ENCODE peak calls at places on chromosomes 7 and 10, in seven cellular contexts. One of them, this sample, is unnamed.

GRCh38 chr7:82697897-82698296 is 254.3 kb upstream of the CACNA2D1 start:
- DNase-seq in prostate gland: no peak
- DNase-seq in colonic mucosa: no peak
- DNase-seq in tibial nerve: no peak
- DNase-seq in left ventricle myocardium inferior: no peak
- DNase-seq in esophagus muscularis mucosa: no peak
- DNase-seq in small intestine: no peak
- DNase-seq in this sample: no peak

GRCh38 chr10:75512534-75512933 is 81.1 kb downstream of the LRMDA start:
- DNase-seq in left ventricle myocardium inferior: no peak
- DNase-seq in esophagus muscularis mucosa: no peak
- DNase-seq in colonic mucosa: peak; percentile 29
- DNase-seq in prostate gland: peak; percentile 88
- DNase-seq in small intestine: no peak
- DNase-seq in tibial nerve: no peak
- DNase-seq in this sample: no peak

GRCh38 chr10:75355706-75356105 is 45.9 kb downstream of the ZNF503 start:
- DNase-seq in colonic mucosa: no peak
- DNase-seq in left ventricle myocardium inferior: no peak
- DNase-seq in tibial nerve: no peak
- DNase-seq in esophagus muscularis mucosa: no peak
- DNase-seq in prostate gland: no peak
- DNase-seq in small intestine: no peak
- DNase-seq in this sample: no peak

GRCh38 chr10:79390551-79391229 is 43.4 kb downstream of the PPIF start:
- DNase-seq in prostate gland: no peak
- DNase-seq in esophagus muscularis mucosa: no peak
- DNase-seq in colonic mucosa: peak; percentile 21
- DNase-seq in left ventricle myocardium inferior: peak; percentile 19
- DNase-seq in small intestine: no peak
- DNase-seq in tibial nerve: no peak
- DNase-seq in this sample: peak; percentile 75

GRCh38 chr7:123602648-123603047 is 1.0 kb downstream of the ASB15 start:
- DNase-seq in small intestine: no peak
- DNase-seq in prostate gland: no peak
- DNase-seq in left ventricle myocardium inferior: no peak
- DNase-seq in esophagus muscularis mucosa: no peak
- DNase-seq in colonic mucosa: no peak
- DNase-seq in tibial nerve: no peak
- DNase-seq in this sample: no peak

GRCh38 chr10:6953131-6953834 is 373.2 kb upstream of the PRKCQ start:
- DNase-seq in left ventricle myocardium inferior: peak; percentile 29
- DNase-seq in esophagus muscularis mucosa: peak; percentile 95
- DNase-seq in prostate gland: no peak
- DNase-seq in small intestine: no peak
- DNase-seq in tibial nerve: peak; percentile 33
- DNase-seq in colonic mucosa: no peak
- DNase-seq in this sample: no peak

GRCh38 chr10:78516236-78516635 is 482.6 kb downstream of the RPS24 start:
- DNase-seq in small intestine: no peak
- DNase-seq in colonic mucosa: peak; percentile 11
- DNase-seq in esophagus muscularis mucosa: no peak
- DNase-seq in left ventricle myocardium inferior: no peak
- DNase-seq in tibial nerve: no peak
- DNase-seq in prostate gland: no peak
- DNase-seq in this sample: no peak

GRCh38 chr10:125812128-125812527 is 10.9 kb downstream of the UROS start:
- DNase-seq in small intestine: no peak
- DNase-seq in esophagus muscularis mucosa: no peak
- DNase-seq in prostate gland: no peak
- DNase-seq in tibial nerve: no peak
- DNase-seq in left ventricle myocardium inferior: no peak
- DNase-seq in colonic mucosa: no peak
- DNase-seq in this sample: no peak

GRCh38 chr7:104661575-104661974 is 333.2 kb downstream of the LHFPL3 start:
- DNase-seq in left ventricle myocardium inferior: no peak
- DNase-seq in prostate gland: no peak
- DNase-seq in small intestine: no peak
- DNase-seq in tibial nerve: no peak
- DNase-seq in esophagus muscularis mucosa: no peak
- DNase-seq in colonic mucosa: no peak
- DNase-seq in this sample: no peak

GRCh38 chr10:84397735-84398144 is 69.4 kb downstream of the CCSER2 start:
- DNase-seq in prostate gland: no peak
- DNase-seq in tibial nerve: no peak
- DNase-seq in esophagus muscularis mucosa: no peak
- DNase-seq in small intestine: no peak
- DNase-seq in left ventricle myocardium inferior: no peak
- DNase-seq in colonic mucosa: no peak
- DNase-seq in this sample: no peak

GRCh38 chr7:133358728-133359127 is 105.8 kb downstream of the EXOC4 start:
- DNase-seq in left ventricle myocardium inferior: no peak
- DNase-seq in prostate gland: no peak
- DNase-seq in esophagus muscularis mucosa: no peak
- DNase-seq in small intestine: no peak
- DNase-seq in tibial nerve: no peak
- DNase-seq in colonic mucosa: no peak
- DNase-seq in this sample: no peak

GRCh38 chr10:98460837-98461499 is 14.2 kb upstream of the HPS1 start:
- DNase-seq in left ventricle myocardium inferior: no peak
- DNase-seq in small intestine: peak; percentile 94
- DNase-seq in esophagus muscularis mucosa: peak; percentile 90
- DNase-seq in colonic mucosa: peak; percentile 63
- DNase-seq in prostate gland: no peak
- DNase-seq in tibial nerve: peak; percentile 25
- DNase-seq in this sample: no peak

GRCh38 chr10:92880912-92881311 is 32.6 kb downstream of the EXOC6 start:
- DNase-seq in prostate gland: no peak
- DNase-seq in colonic mucosa: no peak
- DNase-seq in tibial nerve: no peak
- DNase-seq in small intestine: no peak
- DNase-seq in left ventricle myocardium inferior: no peak
- DNase-seq in esophagus muscularis mucosa: no peak
- DNase-seq in this sample: no peak

GRCh38 chr10:109701583-109702215 is 221.6 kb downstream of the XPNPEP1 start:
- DNase-seq in colonic mucosa: peak; percentile 67
- DNase-seq in small intestine: no peak
- DNase-seq in esophagus muscularis mucosa: no peak
- DNase-seq in tibial nerve: no peak
- DNase-seq in prostate gland: no peak
- DNase-seq in left ventricle myocardium inferior: no peak
- DNase-seq in this sample: no peak

GRCh38 chr7:73828107-73828803 is 2.5 kb upstream of the CLDN4 start:
- DNase-seq in small intestine: peak; percentile 99
- DNase-seq in prostate gland: peak; percentile 72
- DNase-seq in tibial nerve: no peak
- DNase-seq in colonic mucosa: peak; percentile 93
- DNase-seq in esophagus muscularis mucosa: no peak
- DNase-seq in left ventricle myocardium inferior: no peak
- DNase-seq in this sample: no peak

GRCh38 chr10:101329341-101330032 is 24.5 kb upstream of the BTRC start:
- DNase-seq in colonic mucosa: no peak
- DNase-seq in tibial nerve: no peak
- DNase-seq in prostate gland: no peak
- DNase-seq in left ventricle myocardium inferior: no peak
- DNase-seq in small intestine: no peak
- DNase-seq in esophagus muscularis mucosa: no peak
- DNase-seq in this sample: no peak

GRCh38 chr10:38093816-38094157 is 350 bp upstream of the ZNF37A start:
- DNase-seq in esophagus muscularis mucosa: no peak
- DNase-seq in tibial nerve: no peak
- DNase-seq in left ventricle myocardium inferior: no peak
- DNase-seq in prostate gland: no peak
- DNase-seq in small intestine: no peak
- DNase-seq in colonic mucosa: no peak
- DNase-seq in this sample: no peak

GRCh38 chr7:81170291-81170690 is 251.4 kb upstream of the SEMA3C start:
- DNase-seq in colonic mucosa: no peak
- DNase-seq in esophagus muscularis mucosa: no peak
- DNase-seq in prostate gland: no peak
- DNase-seq in tibial nerve: no peak
- DNase-seq in left ventricle myocardium inferior: no peak
- DNase-seq in small intestine: no peak
- DNase-seq in this sample: no peak

GRCh38 chr10:99859585-99859984 is 77.1 kb downstream of the ABCC2 start:
- DNase-seq in esophagus muscularis mucosa: no peak
- DNase-seq in left ventricle myocardium inferior: no peak
- DNase-seq in small intestine: no peak
- DNase-seq in colonic mucosa: no peak
- DNase-seq in tibial nerve: no peak
- DNase-seq in prostate gland: no peak
- DNase-seq in this sample: no peak

GRCh38 chr7:148110097-148110868 is 480.3 kb upstream of the C7orf33 start:
- DNase-seq in tibial nerve: no peak
- DNase-seq in small intestine: peak; percentile 4
- DNase-seq in left ventricle myocardium inferior: no peak
- DNase-seq in prostate gland: no peak
- DNase-seq in esophagus muscularis mucosa: no peak
- DNase-seq in colonic mucosa: no peak
- DNase-seq in this sample: no peak

GRCh38 chr7:36186359-36186758 is 33.3 kb downstream of the EEPD1 start:
- DNase-seq in prostate gland: no peak
- DNase-seq in colonic mucosa: no peak
- DNase-seq in tibial nerve: no peak
- DNase-seq in left ventricle myocardium inferior: no peak
- DNase-seq in esophagus muscularis mucosa: no peak
- DNase-seq in small intestine: no peak
- DNase-seq in this sample: no peak

GRCh38 chr10:11715815-11716494 is 26.2 kb upstream of the ECHDC3 start:
- DNase-seq in left ventricle myocardium inferior: no peak
- DNase-seq in colonic mucosa: peak; percentile 73
- DNase-seq in tibial nerve: no peak
- DNase-seq in esophagus muscularis mucosa: no peak
- DNase-seq in prostate gland: peak; percentile 74
- DNase-seq in small intestine: peak; percentile 79
- DNase-seq in this sample: peak; percentile 58

GRCh38 chr10:33279276-33279675 is 55.2 kb downstream of the NRP1 start:
- DNase-seq in small intestine: no peak
- DNase-seq in esophagus muscularis mucosa: no peak
- DNase-seq in prostate gland: no peak
- DNase-seq in left ventricle myocardium inferior: no peak
- DNase-seq in tibial nerve: no peak
- DNase-seq in colonic mucosa: no peak
- DNase-seq in this sample: no peak

GRCh38 chr7:4882169-4882741 is 1.3 kb downstream of the RADIL start:
- DNase-seq in prostate gland: peak; percentile 13
- DNase-seq in tibial nerve: peak; percentile 82
- DNase-seq in small intestine: no peak
- DNase-seq in colonic mucosa: peak; percentile 30
- DNase-seq in esophagus muscularis mucosa: peak; percentile 93
- DNase-seq in left ventricle myocardium inferior: peak; percentile 72
- DNase-seq in this sample: peak; percentile 83
- H3K27ac ChIP-seq in prostate gland: peak overlapping the region; percentile 57
- H3K27ac ChIP-seq in tibial nerve: peak overlapping the region; percentile 90
- H3K27ac ChIP-seq in small intestine: peak overlapping the region; percentile 78
- H3K27ac ChIP-seq in colonic mucosa: peak overlapping the region; percentile 2
- H3K27ac ChIP-seq in esophagus muscularis mucosa: peak overlapping the region; percentile 79
- H3K27ac ChIP-seq in left ventricle myocardium inferior: peak overlapping the region; percentile 86
- H3K27ac ChIP-seq in this sample: peak overlapping the region; percentile 29

DNA sequence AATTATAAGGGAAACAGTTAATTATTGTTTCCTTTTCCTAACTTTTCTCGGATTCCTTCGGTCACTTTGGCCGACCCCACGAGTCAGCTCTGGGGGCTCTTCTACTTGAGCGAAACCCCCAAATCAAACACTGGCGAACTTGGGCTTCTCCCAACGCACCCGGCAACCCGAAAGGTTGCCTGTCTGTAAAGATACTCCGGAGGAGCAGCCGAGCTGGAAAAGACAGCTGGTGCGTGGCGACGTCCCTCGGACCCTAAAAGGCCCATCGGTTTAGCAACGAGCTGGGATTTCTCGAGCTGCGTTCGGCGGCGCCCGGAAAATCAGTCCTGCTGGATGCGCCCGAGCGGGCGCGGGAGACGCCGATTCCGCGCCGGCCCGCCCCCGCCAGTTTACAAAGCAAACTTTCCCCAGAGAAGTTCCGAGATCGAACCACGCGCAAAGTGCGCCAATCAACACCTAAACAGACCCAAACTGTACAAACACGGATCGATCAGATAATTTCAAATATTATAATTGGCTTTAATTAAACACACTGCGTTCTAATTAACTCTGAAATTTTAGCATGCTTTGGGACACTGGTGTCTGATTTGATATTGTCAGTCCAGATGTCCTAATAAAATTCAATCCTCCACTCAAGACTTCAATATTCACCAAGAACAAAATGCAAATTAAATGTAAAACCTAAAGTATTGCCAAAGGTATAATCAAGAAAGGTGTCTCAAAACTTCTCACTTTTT is 5.6 kb upstream of the EBF3 start:
- DNase-seq in tibial nerve: no peak
- DNase-seq in esophagus muscularis mucosa: no peak
- DNase-seq in colonic mucosa: no peak
- DNase-seq in left ventricle myocardium inferior: no peak
- DNase-seq in small intestine: no peak
- DNase-seq in prostate gland: no peak
- DNase-seq in this sample: no peak
- H3K4me3 ChIP-seq in tibial nerve: no peak overlapping the region
- H3K4me3 ChIP-seq in esophagus muscularis mucosa: peak overlapping the region; percentile 28
- H3K4me3 ChIP-seq in colonic mucosa: no peak overlapping the region
- H3K4me3 ChIP-seq in left ventricle myocardium inferior: peak overlapping the region; percentile 69
- H3K4me3 ChIP-seq in small intestine: no peak overlapping the region
- H3K4me3 ChIP-seq in prostate gland: no peak overlapping the region
- H3K4me3 ChIP-seq in this sample: no peak overlapping the region

GRCh38 chr7:116805100-116805544 is 57.3 kb upstream of the CAPZA2 start:
- DNase-seq in left ventricle myocardium inferior: no peak
- DNase-seq in tibial nerve: peak; percentile 50
- DNase-seq in esophagus muscularis mucosa: no peak
- DNase-seq in colonic mucosa: no peak
- DNase-seq in small intestine: peak; percentile 59
- DNase-seq in prostate gland: no peak
- DNase-seq in this sample: no peak

GRCh38 chr7:116804459-116804858 is 57.9 kb upstream of the CAPZA2 start:
- DNase-seq in prostate gland: no peak
- DNase-seq in colonic mucosa: no peak
- DNase-seq in small intestine: peak; percentile 86
- DNase-seq in tibial nerve: no peak
- DNase-seq in esophagus muscularis mucosa: no peak
- DNase-seq in left ventricle myocardium inferior: no peak
- DNase-seq in this sample: no peak

GRCh38 chr7:116809636-116810266 is 52.6 kb upstream of the CAPZA2 start:
- DNase-seq in prostate gland: peak; percentile 54
- DNase-seq in small intestine: peak; percentile 94
- DNase-seq in left ventricle myocardium inferior: no peak
- DNase-seq in esophagus muscularis mucosa: no peak
- DNase-seq in colonic mucosa: peak; percentile 66
- DNase-seq in tibial nerve: peak; percentile 69
- DNase-seq in this sample: no peak

GRCh38 chr7:116806046-116806944 is 56.1 kb upstream of the CAPZA2 start:
- DNase-seq in tibial nerve: no peak
- DNase-seq in small intestine: no peak
- DNase-seq in prostate gland: no peak
- DNase-seq in left ventricle myocardium inferior: no peak
- DNase-seq in esophagus muscularis mucosa: peak; percentile 60
- DNase-seq in colonic mucosa: no peak
- DNase-seq in this sample: no peak

GRCh38 chr7:116807011-116807560 is 55.3 kb upstream of the CAPZA2 start:
- DNase-seq in colonic mucosa: no peak
- DNase-seq in left ventricle myocardium inferior: no peak
- DNase-seq in esophagus muscularis mucosa: no peak
- DNase-seq in prostate gland: no peak
- DNase-seq in small intestine: no peak
- DNase-seq in tibial nerve: no peak
- DNase-seq in this sample: no peak
- H3K4me1 ChIP-seq in colonic mucosa: peaks cover 10% of the 10 kb centered on the region
- H3K4me1 ChIP-seq in left ventricle myocardium inferior: peaks cover 12% of the 10 kb centered on the region
- H3K4me1 ChIP-seq in esophagus muscularis mucosa: peaks cover 31% of the 10 kb centered on the region
- H3K4me1 ChIP-seq in prostate gland: no peaks in the 10 kb centered on the region
- H3K4me1 ChIP-seq in small intestine: peaks cover 5% of the 10 kb centered on the region
- H3K4me1 ChIP-seq in tibial nerve: peaks cover 52% of the 10 kb centered on the region
- H3K4me1 ChIP-seq in this sample: no peaks in the 10 kb centered on the region

GRCh38 chr10:4699950-4700730 is 125.9 kb upstream of the AKR1E2 start:
- DNase-seq in prostate gland: no peak
- DNase-seq in left ventricle myocardium inferior: no peak
- DNase-seq in colonic mucosa: no peak
- DNase-seq in tibial nerve: no peak
- DNase-seq in small intestine: no peak
- DNase-seq in esophagus muscularis mucosa: no peak
- DNase-seq in this sample: no peak
- H3K27ac ChIP-seq in prostate gland: no peak overlapping the region
- H3K27ac ChIP-seq in left ventricle myocardium inferior: peak overlapping the region; percentile 71
- H3K27ac ChIP-seq in colonic mucosa: no peak overlapping the region
- H3K27ac ChIP-seq in tibial nerve: no peak overlapping the region
- H3K27ac ChIP-seq in small intestine: no peak overlapping the region
- H3K27ac ChIP-seq in esophagus muscularis mucosa: no peak overlapping the region
- H3K27ac ChIP-seq in this sample: no peak overlapping the region